ENCODE peak calls at places on chromosomes 7 and 10, in seven cellular contexts. One of them, this sample, is unnamed.

GRCh38 chr10:100019824-100020160 is 10.0 kb upstream of the DNMBP start:
- DNase-seq in Calu3: no peak
- DNase-seq in stomach: no peak
- DNase-seq in progenitor cell of endocrine pancreas: no peak
- DNase-seq in RWPE1: no peak
- DNase-seq in heart right ventricle: no peak
- DNase-seq in right atrium auricular region: no peak
- DNase-seq in this sample: no peak

GRCh38 chr7:47045169-47045568 is 536.7 kb downstream of the TNS3 start:
- DNase-seq in heart right ventricle: peak; percentile 63
- DNase-seq in RWPE1: no peak
- DNase-seq in right atrium auricular region: no peak
- DNase-seq in progenitor cell of endocrine pancreas: no peak
- DNase-seq in stomach: peak; percentile 28
- DNase-seq in Calu3: no peak
- DNase-seq in this sample: no peak

GRCh38 chr7:127447326-127447945 is 54.9 kb upstream of the ZNF800 start:
- DNase-seq in Calu3: peak; percentile 12
- DNase-seq in stomach: no peak
- DNase-seq in heart right ventricle: no peak
- DNase-seq in progenitor cell of endocrine pancreas: no peak
- DNase-seq in right atrium auricular region: no peak
- DNase-seq in RWPE1: no peak
- DNase-seq in this sample: no peak

GRCh38 chr10:86944471-86944870 is 12.9 kb downstream of the MMRN2 start:
- DNase-seq in heart right ventricle: no peak
- DNase-seq in stomach: no peak
- DNase-seq in RWPE1: no peak
- DNase-seq in progenitor cell of endocrine pancreas: no peak
- DNase-seq in right atrium auricular region: peak; percentile 43
- DNase-seq in Calu3: no peak
- DNase-seq in this sample: no peak

GRCh38 chr10:94049911-94050310 is 56.2 kb downstream of the PLCE1 start:
- DNase-seq in RWPE1: no peak
- DNase-seq in progenitor cell of endocrine pancreas: no peak
- DNase-seq in Calu3: no peak
- DNase-seq in heart right ventricle: no peak
- DNase-seq in right atrium auricular region: no peak
- DNase-seq in stomach: no peak
- DNase-seq in this sample: no peak

GRCh38 chr10:61987951-61988379 is 86.5 kb downstream of the ARID5B start:
- DNase-seq in stomach: no peak
- DNase-seq in heart right ventricle: no peak
- DNase-seq in Calu3: no peak
- DNase-seq in progenitor cell of endocrine pancreas: no peak
- DNase-seq in RWPE1: no peak
- DNase-seq in right atrium auricular region: no peak
- DNase-seq in this sample: no peak

GRCh38 chr7:154424370-154424769 is 372.2 kb downstream of the DPP6 start:
- DNase-seq in stomach: no peak
- DNase-seq in Calu3: no peak
- DNase-seq in heart right ventricle: no peak
- DNase-seq in right atrium auricular region: no peak
- DNase-seq in RWPE1: no peak
- DNase-seq in progenitor cell of endocrine pancreas: no peak
- DNase-seq in this sample: no peak

GRCh38 chr7:132776105-132776504 is 199.8 kb upstream of the PLXNA4 start:
- DNase-seq in heart right ventricle: no peak
- DNase-seq in stomach: no peak
- DNase-seq in progenitor cell of endocrine pancreas: no peak
- DNase-seq in Calu3: no peak
- DNase-seq in right atrium auricular region: no peak
- DNase-seq in RWPE1: no peak
- DNase-seq in this sample: no peak

GRCh38 chr10:67696029-67696428 is at the start of gene CTNNA3:
- DNase-seq in progenitor cell of endocrine pancreas: no peak
- DNase-seq in right atrium auricular region: no peak
- DNase-seq in stomach: no peak
- DNase-seq in heart right ventricle: peak; percentile 45
- DNase-seq in Calu3: no peak
- DNase-seq in RWPE1: no peak
- DNase-seq in this sample: no peak

GRCh38 chr7:30921951-30922401 is 10.3 kb downstream of the AQP1 start:
- DNase-seq in right atrium auricular region: peak; percentile 50
- DNase-seq in Calu3: no peak
- DNase-seq in stomach: peak; percentile 23
- DNase-seq in RWPE1: no peak
- DNase-seq in heart right ventricle: peak; percentile 5
- DNase-seq in progenitor cell of endocrine pancreas: no peak
- DNase-seq in this sample: peak; percentile 6

GRCh38 chr7:94939393-94939792 is 32.0 kb downstream of the PPP1R9A start:
- DNase-seq in progenitor cell of endocrine pancreas: no peak
- DNase-seq in heart right ventricle: no peak
- DNase-seq in RWPE1: no peak
- DNase-seq in stomach: no peak
- DNase-seq in Calu3: no peak
- DNase-seq in right atrium auricular region: no peak
- DNase-seq in this sample: no peak

DNA sequence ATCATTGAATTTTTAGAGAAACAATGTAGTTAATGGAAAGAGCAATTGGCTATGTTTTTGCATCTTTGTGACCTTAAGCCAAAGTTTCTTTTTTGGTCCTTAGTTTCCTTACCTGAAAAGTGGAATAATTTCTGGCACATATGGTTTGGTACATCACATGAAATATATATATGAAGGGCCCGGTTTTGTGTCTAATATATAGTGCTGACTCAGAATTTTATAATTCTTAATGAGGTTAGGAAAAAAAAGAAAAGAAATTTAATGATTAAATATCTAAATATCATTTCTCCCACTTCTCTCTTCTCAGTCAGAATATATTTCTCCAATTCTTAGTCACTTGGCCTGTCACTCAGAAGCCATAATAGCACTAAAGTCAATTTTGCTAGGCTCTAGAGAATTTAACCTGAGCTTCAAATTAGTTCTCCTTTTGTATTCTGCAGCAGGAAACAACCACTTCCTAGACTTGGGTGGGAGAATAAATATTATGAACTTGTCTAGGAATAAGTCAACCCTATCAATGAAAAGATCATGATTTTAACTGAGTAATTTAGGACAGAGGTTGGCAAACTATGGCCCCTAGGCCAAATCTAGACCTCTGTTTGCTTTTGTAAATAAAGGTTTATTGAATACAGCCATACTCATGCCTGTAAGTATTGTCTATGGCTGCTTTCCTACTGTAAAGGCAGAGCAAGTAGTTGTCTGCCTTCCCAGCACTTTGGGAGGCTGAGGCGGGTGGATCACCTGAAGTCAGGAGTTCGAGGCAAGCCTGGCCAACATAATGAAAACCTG is 34.6 kb downstream of the PPP1R9A start:
- DNase-seq in heart right ventricle: no peak
- DNase-seq in Calu3: no peak
- DNase-seq in progenitor cell of endocrine pancreas: no peak
- DNase-seq in right atrium auricular region: no peak
- DNase-seq in RWPE1: no peak
- DNase-seq in stomach: no peak
- DNase-seq in this sample: no peak
- TF ChIP-seq CTCF in heart right ventricle: no peak
- TF ChIP-seq CTCF in Calu3: no peak
- TF ChIP-seq CTCF in progenitor cell of endocrine pancreas: no peak
- TF ChIP-seq CTCF in right atrium auricular region: no peak
- TF ChIP-seq CTCF in RWPE1: no peak
- TF ChIP-seq CTCF in stomach: no peak
- TF ChIP-seq CTCF in this sample: no peak

GRCh38 chr10:77712207-77712606 is 74.6 kb upstream of the KCNMA1 start:
- DNase-seq in progenitor cell of endocrine pancreas: no peak
- DNase-seq in right atrium auricular region: no peak
- DNase-seq in stomach: no peak
- DNase-seq in RWPE1: no peak
- DNase-seq in Calu3: no peak
- DNase-seq in heart right ventricle: no peak
- DNase-seq in this sample: no peak

GRCh38 chr10:77710759-77711682 is 73.4 kb upstream of the KCNMA1 start:
- DNase-seq in stomach: peak; percentile 83
- DNase-seq in right atrium auricular region: peak; percentile 62
- DNase-seq in progenitor cell of endocrine pancreas: peak; percentile 90
- DNase-seq in heart right ventricle: peak; percentile 59
- DNase-seq in Calu3: peak; percentile 93
- DNase-seq in RWPE1: peak; percentile 77
- DNase-seq in this sample: peak; percentile 93

GRCh38 chr10:77713506-77714280 is 76.1 kb upstream of the KCNMA1 start:
- DNase-seq in right atrium auricular region: no peak
- DNase-seq in progenitor cell of endocrine pancreas: no peak
- DNase-seq in Calu3: no peak
- DNase-seq in RWPE1: no peak
- DNase-seq in stomach: no peak
- DNase-seq in heart right ventricle: no peak
- DNase-seq in this sample: no peak

GRCh38 chr10:77710081-77710551 is 72.5 kb upstream of the KCNMA1 start:
- DNase-seq in Calu3: no peak
- DNase-seq in heart right ventricle: no peak
- DNase-seq in progenitor cell of endocrine pancreas: no peak
- DNase-seq in RWPE1: no peak
- DNase-seq in stomach: no peak
- DNase-seq in right atrium auricular region: no peak
- DNase-seq in this sample: no peak

GRCh38 chr10:77711683-77712049 is 74.1 kb upstream of the KCNMA1 start:
- DNase-seq in right atrium auricular region: no peak
- DNase-seq in heart right ventricle: no peak
- DNase-seq in progenitor cell of endocrine pancreas: no peak
- DNase-seq in RWPE1: no peak
- DNase-seq in stomach: no peak
- DNase-seq in Calu3: no peak
- DNase-seq in this sample: no peak
- TF ChIP-seq CTCF in right atrium auricular region: no peak
- TF ChIP-seq CTCF in heart right ventricle: no peak
- TF ChIP-seq CTCF in progenitor cell of endocrine pancreas: no peak
- TF ChIP-seq CTCF in RWPE1: peak; percentile 66
- TF ChIP-seq CTCF in stomach: no peak
- TF ChIP-seq CTCF in Calu3: no peak
- TF ChIP-seq CTCF in this sample: peak; percentile 40

GRCh38 chr7:45921381-45921698 is 268 bp upstream of the IGFBP3 start:
- DNase-seq in right atrium auricular region: no peak
- DNase-seq in RWPE1: no peak
- DNase-seq in heart right ventricle: no peak
- DNase-seq in progenitor cell of endocrine pancreas: no peak
- DNase-seq in Calu3: no peak
- DNase-seq in stomach: no peak
- DNase-seq in this sample: no peak

GRCh38 chr7:45918556-45918955 is 2.5 kb downstream of the IGFBP3 start:
- DNase-seq in progenitor cell of endocrine pancreas: no peak
- DNase-seq in stomach: no peak
- DNase-seq in Calu3: no peak
- DNase-seq in RWPE1: no peak
- DNase-seq in right atrium auricular region: no peak
- DNase-seq in heart right ventricle: no peak
- DNase-seq in this sample: no peak

GRCh38 chr7:45920543-45921380 is at the start of gene IGFBP3:
- DNase-seq in stomach: no peak
- DNase-seq in heart right ventricle: peak; percentile 34
- DNase-seq in progenitor cell of endocrine pancreas: peak; percentile 57
- DNase-seq in RWPE1: peak; percentile 43
- DNase-seq in right atrium auricular region: no peak
- DNase-seq in Calu3: peak; percentile 84
- DNase-seq in this sample: peak; percentile 69

GRCh38 chr7:45919231-45919825 is 1.7 kb downstream of the IGFBP3 start:
- DNase-seq in heart right ventricle: no peak
- DNase-seq in right atrium auricular region: peak; percentile 49
- DNase-seq in stomach: no peak
- DNase-seq in Calu3: no peak
- DNase-seq in RWPE1: no peak
- DNase-seq in progenitor cell of endocrine pancreas: no peak
- DNase-seq in this sample: no peak

DNA sequence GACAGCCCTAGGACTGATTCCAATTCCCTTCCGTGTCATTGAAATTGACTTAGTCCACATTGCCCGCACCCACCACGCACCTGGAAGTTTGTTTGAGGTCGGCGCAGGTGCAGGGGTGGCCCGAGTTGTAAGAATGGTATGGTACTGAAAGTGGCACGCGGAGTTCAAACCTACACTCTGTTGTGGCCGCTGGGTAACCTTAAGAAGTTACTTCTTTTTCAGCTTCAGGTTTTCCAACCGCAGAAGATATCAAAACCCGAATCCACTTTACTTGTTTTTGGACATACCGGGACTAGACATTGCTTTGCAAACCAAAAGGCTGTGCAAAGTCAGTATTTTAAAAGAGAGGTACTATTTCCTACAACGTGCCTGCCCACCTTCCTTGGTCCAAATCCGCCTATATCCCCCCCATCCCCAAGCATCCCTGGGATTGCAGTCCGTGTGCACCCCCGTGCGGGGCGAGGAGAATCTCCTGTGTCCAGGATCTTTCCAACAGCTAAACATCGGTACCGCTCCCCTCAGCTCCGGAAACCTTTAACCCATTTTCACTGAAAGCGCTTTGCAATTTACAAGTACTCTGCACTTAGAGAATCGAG is 1.0 kb downstream of the IGFBP3 start:
- DNase-seq in Calu3: no peak
- DNase-seq in right atrium auricular region: no peak
- DNase-seq in stomach: no peak
- DNase-seq in RWPE1: no peak
- DNase-seq in heart right ventricle: no peak
- DNase-seq in progenitor cell of endocrine pancreas: no peak
- DNase-seq in this sample: no peak
- TF ChIP-seq CTCF in Calu3: no peak
- TF ChIP-seq CTCF in right atrium auricular region: no peak
- TF ChIP-seq CTCF in stomach: no peak
- TF ChIP-seq CTCF in RWPE1: no peak
- TF ChIP-seq CTCF in heart right ventricle: no peak
- TF ChIP-seq CTCF in progenitor cell of endocrine pancreas: no peak
- TF ChIP-seq CTCF in this sample: no peak

GRCh38 chr10:117175215-117175900 is 21.9 kb upstream of the KCNK18 start:
- DNase-seq in Calu3: no peak
- DNase-seq in RWPE1: no peak
- DNase-seq in heart right ventricle: no peak
- DNase-seq in right atrium auricular region: no peak
- DNase-seq in stomach: no peak
- DNase-seq in progenitor cell of endocrine pancreas: peak; percentile 21
- DNase-seq in this sample: peak; percentile 40
- TF ChIP-seq CTCF in Calu3: no peak
- TF ChIP-seq CTCF in RWPE1: peak; percentile 16
- TF ChIP-seq CTCF in heart right ventricle: peak; percentile 2
- TF ChIP-seq CTCF in right atrium auricular region: peak; percentile 2
- TF ChIP-seq CTCF in stomach: no peak
- TF ChIP-seq CTCF in progenitor cell of endocrine pancreas: no peak
- TF ChIP-seq CTCF in this sample: no peak

GRCh38 chr7:90166153-90166552 is 11.9 kb downstream of the STEAP1 start:
- DNase-seq in RWPE1: no peak
- DNase-seq in Calu3: no peak
- DNase-seq in stomach: no peak
- DNase-seq in progenitor cell of endocrine pancreas: no peak
- DNase-seq in right atrium auricular region: no peak
- DNase-seq in heart right ventricle: no peak
- DNase-seq in this sample: no peak
- TF ChIP-seq CTCF in RWPE1: no peak
- TF ChIP-seq CTCF in Calu3: no peak
- TF ChIP-seq CTCF in stomach: no peak
- TF ChIP-seq CTCF in progenitor cell of endocrine pancreas: no peak
- TF ChIP-seq CTCF in right atrium auricular region: no peak
- TF ChIP-seq CTCF in heart right ventricle: no peak
- TF ChIP-seq CTCF in this sample: no peak

This sample was measured in glutamatergic neuron.